ENCODE peak calls at places on chromosomes 7 and 10, in five cellular contexts. R, T, N, Y and W are unnamed samples.

GRCh38 chr10:43944742-43945730 is 296.4 kb upstream of the ZNF32 start:
- DNase-seq in R (no peak), T (no peak), N (peak), Y (no peak), W (peak)

GRCh38 chr10:123994417-123995081 is 98.8 kb downstream of the CHST15 start:
- DNase-seq in R (peak), T (peak), N (peak), Y (peak), W (peak)

GRCh38 chr10:4671451-4672145 is 154.4 kb upstream of the AKR1E2 start:
- DNase-seq in R (no peak), T (peak), N (no peak), Y (peak), W (no peak)

GRCh38 chr10:260819-261429 is 125.7 kb downstream of the ZMYND11 start:
- DNase-seq in R (no peak), T (no peak), N (no peak), Y (no peak), W (no peak)

GRCh38 chr10:90675621-90676020 is 182.2 kb downstream of the HTR7 start:
- DNase-seq in R (no peak), T (no peak), N (no peak), Y (no peak), W (no peak)

GRCh38 chr10:122500726-122501125 is 39.4 kb downstream of the HTRA1 start:
- DNase-seq in R (no peak), T (no peak), N (no peak), Y (no peak), W (no peak)

GRCh38 chr7:136555933-136556332 is 312.5 kb upstream of the CHRM2 start:
- DNase-seq in R (no peak), T (no peak), N (no peak), Y (no peak), W (no peak)

GRCh38 chr7:26201261-26202018 is at the start of gene CBX3:
- DNase-seq in R (peak), T (no peak), N (peak), Y (peak), W (peak)

GRCh38 chr7:92693519-92693918 is 103.3 kb upstream of the FAM133B start:
- DNase-seq in R (no peak), T (no peak), N (no peak), Y (no peak), W (no peak)

GRCh38 chr7:11706666-11707605 is 125.1 kb downstream of the THSD7A start:
- DNase-seq in R (no peak), T (no peak), N (no peak), Y (no peak), W (no peak)

GRCh38 chr10:132396495-132397035 is 435 bp upstream of the PWWP2B start:
- DNase-seq in R (peak), T (peak), N (no peak), Y (no peak), W (no peak)

GRCh38 chr10:101995451-101996063 is 60.4 kb downstream of the ARMH3 start:
- DNase-seq in R (no peak), T (no peak), N (no peak), Y (no peak), W (no peak)

GRCh38 chr10:9825491-9826018 is 1192.1 kb upstream of the CELF2 start:
- DNase-seq in R (no peak), T (no peak), N (no peak), Y (no peak), W (no peak)

GRCh38 chr7:12256025-12256570 is 45.0 kb downstream of the TMEM106B start:
- DNase-seq in R (no peak), T (peak), N (no peak), Y (no peak), W (no peak)

GRCh38 chr7:123929620-123930019 is 4.6 kb downstream of the SPAM1 start:
- DNase-seq in R (no peak), T (no peak), N (no peak), Y (no peak), W (no peak)

GRCh38 chr7:149125189-149125863 is 798 bp downstream of the ZNF425 start:
- DNase-seq in R (no peak), T (peak), N (no peak), Y (peak), W (no peak)

GRCh38 chr7:108415821-108416536 is 40.3 kb downstream of the NRCAM start:
- DNase-seq in R (peak), T (peak), N (no peak), Y (no peak), W (no peak)

GRCh38 chr7:158401295-158401694 is 186.3 kb downstream of the PTPRN2 start:
- DNase-seq in R (no peak), T (no peak), N (no peak), Y (no peak), W (no peak)

GRCh38 chr7:116236020-116236630 is 25.8 kb downstream of the TES start:
- DNase-seq in R (no peak), T (peak), N (no peak), Y (peak), W (no peak)

GRCh38 chr10:12685261-12685861 is 316.2 kb downstream of the CCDC3 start:
- DNase-seq in R (no peak), T (peak), N (no peak), Y (no peak), W (no peak)